ENCODE peak calls at places on chromosomes 3 and 15, in six cellular contexts. W, L, Z, X, K and O are unnamed samples.
A peak's percentile ranks its signal among the peaks of the same experiment; 100 is the strongest.

GRCh38 chr3:8110966-8111798 is 390.4 kb upstream of the LMCD1 start:
- DNase-seq in Z (peak; percentile 57), W (peak; percentile 72), L (peak; percentile 61), K (peak; percentile 79), X (no peak), O (no peak)

GRCh38 chr3:168998792-168999191 is 664.7 kb downstream of the MECOM start:
- DNase-seq in X (no peak), Z (no peak), L (no peak), K (no peak), W (no peak), O (no peak)

GRCh38 chr15:29364429-29365078 is 94.9 kb upstream of the NSMCE3 start:
- DNase-seq in W (peak; percentile 8), K (peak; percentile 49), Z (no peak), L (no peak), X (no peak), O (no peak)

GRCh38 chr15:60343221-60343970 is 54.4 kb downstream of the ANXA2 start:
- DNase-seq in Z (no peak), X (no peak), L (no peak), K (peak; percentile 7), W (peak; percentile 66), O (no peak)

GRCh38 chr3:139518296-139518695 is 21.2 kb downstream of the RBP1 start:
- DNase-seq in W (no peak), Z (no peak), X (no peak), L (no peak), K (no peak), O (no peak)

GRCh38 chr3:145191543-145191942 is 969.4 kb downstream of the PLOD2 start:
- DNase-seq in W (peak; percentile 15), X (no peak), Z (no peak), K (no peak), L (no peak), O (no peak)

GRCh38 chr3:98185180-98185579 is 18.7 kb downstream of the OR5H15 start:
- DNase-seq in X (no peak), L (no peak), Z (no peak), W (no peak), K (peak; percentile 30), O (no peak)

GRCh38 chr3:40476478-40477470 is at the start of gene ZNF619:
- DNase-seq in W (peak; percentile 71), K (peak; percentile 80), Z (peak; percentile 82), L (peak; percentile 82), X (peak; percentile 87), O (peak; percentile 90)

GRCh38 chr3:45640091-45640507 is 45.5 kb downstream of the LIMD1 start:
- DNase-seq in W (no peak), K (no peak), L (no peak), Z (no peak), X (no peak), O (no peak)

GRCh38 chr3:48065035-48065434 is 48.8 kb upstream of the MAP4 start:
- DNase-seq in X (no peak), K (no peak), L (no peak), Z (no peak), W (no peak), O (no peak)

GRCh38 chr15:67762610-67763368 is 62.5 kb upstream of the SKOR1 start:
- DNase-seq in K (peak; percentile 88), X (no peak), Z (no peak), L (no peak), W (no peak), O (no peak)

GRCh38 chr15:45087513-45087912 is 26.5 kb downstream of the DUOX2 start:
- DNase-seq in X (no peak), K (no peak), W (no peak), Z (no peak), L (no peak), O (no peak)

GRCh38 chr3:9732753-9733115 is 1.2 kb downstream of the BRPF1 start:
- DNase-seq in W (no peak), Z (no peak), L (no peak), K (no peak), X (no peak), O (no peak)

GRCh38 chr15:78130466-78131294 is 565 bp downstream of the CIB2 start:
- DNase-seq in W (no peak), L (no peak), Z (no peak), K (peak; percentile 67), X (peak; percentile 59), O (peak; percentile 80)

GRCh38 chr3:4425707-4426106 is 41.4 kb downstream of the SUMF1 start:
- DNase-seq in L (no peak), Z (no peak), K (peak; percentile 52), X (no peak), W (peak; percentile 54), O (no peak)

GRCh38 chr15:34759992-34760391 is 5.2 kb upstream of the GJD2 start:
- DNase-seq in L (no peak), W (no peak), Z (no peak), K (no peak), X (no peak), O (no peak)

GRCh38 chr3:53152316-53152715 is 8.7 kb upstream of the PRKCD start:
- DNase-seq in Z (no peak), X (peak; percentile 41), K (no peak), W (no peak), L (no peak), O (no peak)

GRCh38 chr15:98070132-98070531 is 109.6 kb downstream of the ARRDC4 start:
- DNase-seq in W (no peak), X (no peak), K (no peak), Z (no peak), L (no peak), O (no peak)

GRCh38 chr15:78749831-78750230 is 61.4 kb downstream of the ADAMTS7 start:
- DNase-seq in K (no peak), L (no peak), X (no peak), Z (no peak), W (no peak), O (peak; percentile 70)

GRCh38 chr3:54120657-54121403 is 1.5 kb upstream of the CACNA2D3 start:
- DNase-seq in K (peak; percentile 57), X (peak; percentile 47), L (no peak), Z (peak; percentile 27), W (peak; percentile 19), O (peak; percentile 89)

GRCh38 chr3:101689291-101689690 is 2.8 kb upstream of the RPL24 start:
- DNase-seq in X (no peak), W (no peak), K (no peak), L (no peak), Z (no peak), O (no peak)

DNA sequence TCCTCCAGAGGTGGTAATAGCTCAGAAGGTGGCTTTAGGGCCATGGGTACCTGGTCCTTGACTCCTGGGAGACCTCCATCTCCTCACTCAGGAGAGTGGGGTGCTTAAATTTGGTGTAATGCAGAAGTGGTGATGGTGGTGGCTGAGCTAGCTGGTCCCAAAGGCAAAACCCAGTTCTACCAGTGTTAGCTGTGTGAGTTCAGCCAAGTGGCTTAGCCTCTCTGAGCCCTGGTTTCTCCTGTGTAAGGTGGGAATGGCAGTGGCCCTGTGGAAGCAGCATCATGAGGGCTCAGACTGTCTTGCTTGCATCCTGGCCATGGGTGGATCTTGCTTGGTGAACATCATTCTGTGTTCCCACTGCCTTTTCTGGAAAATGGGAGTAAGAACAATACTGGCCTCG is 9.4 kb downstream of the SEMA3F start:
- DNase-seq in K (no peak), L (no peak), X (no peak), Z (no peak), W (no peak), O (no peak)
- H3K4me3 ChIP-seq in K (no peak overlapping the region), L (no peak overlapping the region), X (no peak overlapping the region), Z (no peak overlapping the region), W (peak overlapping the region; percentile 14), O (no peak overlapping the region)

GRCh38 chr3:61574854-61575253 is 13.5 kb downstream of the PTPRG start:
- DNase-seq in L (no peak), Z (no peak), K (no peak), W (peak; percentile 61), X (no peak), O (no peak)

GRCh38 chr3:61575893-61576292 is 14.5 kb downstream of the PTPRG start:
- DNase-seq in W (no peak), L (no peak), X (no peak), K (no peak), Z (no peak), O (no peak)

GRCh38 chr3:61572879-61573278 is 11.5 kb downstream of the PTPRG start:
- DNase-seq in X (no peak), L (no peak), Z (no peak), K (no peak), W (no peak), O (no peak)

GRCh38 chr3:61571516-61572336 is 10.4 kb downstream of the PTPRG start:
- DNase-seq in W (no peak), K (no peak), Z (no peak), L (no peak), X (no peak), O (no peak)

DNA sequence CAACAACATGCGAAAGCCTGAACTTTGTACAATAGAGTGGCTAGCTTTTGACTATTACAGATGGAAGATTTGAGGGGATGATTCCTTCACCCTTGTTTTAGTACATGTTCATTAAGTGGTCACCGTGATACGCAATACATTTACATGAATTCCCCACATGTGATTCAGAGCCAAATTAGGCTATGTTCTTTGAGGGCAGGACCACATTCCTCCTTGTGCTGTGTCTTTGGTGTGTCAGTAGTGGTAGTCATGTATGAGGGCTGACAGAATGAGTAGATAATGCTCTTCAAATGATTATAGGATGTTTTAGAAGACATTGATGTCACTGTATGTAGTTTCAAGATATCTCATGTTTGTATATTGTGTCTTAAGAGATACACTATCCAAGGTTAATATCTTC is 12.1 kb downstream of the PTPRG start:
- DNase-seq in W (no peak), X (no peak), Z (no peak), L (no peak), K (no peak), O (no peak)
- TF ChIP-seq CTCF in W (no peak), X (no peak), Z (no peak), L (no peak), K (no peak), O (no peak)

DNA sequence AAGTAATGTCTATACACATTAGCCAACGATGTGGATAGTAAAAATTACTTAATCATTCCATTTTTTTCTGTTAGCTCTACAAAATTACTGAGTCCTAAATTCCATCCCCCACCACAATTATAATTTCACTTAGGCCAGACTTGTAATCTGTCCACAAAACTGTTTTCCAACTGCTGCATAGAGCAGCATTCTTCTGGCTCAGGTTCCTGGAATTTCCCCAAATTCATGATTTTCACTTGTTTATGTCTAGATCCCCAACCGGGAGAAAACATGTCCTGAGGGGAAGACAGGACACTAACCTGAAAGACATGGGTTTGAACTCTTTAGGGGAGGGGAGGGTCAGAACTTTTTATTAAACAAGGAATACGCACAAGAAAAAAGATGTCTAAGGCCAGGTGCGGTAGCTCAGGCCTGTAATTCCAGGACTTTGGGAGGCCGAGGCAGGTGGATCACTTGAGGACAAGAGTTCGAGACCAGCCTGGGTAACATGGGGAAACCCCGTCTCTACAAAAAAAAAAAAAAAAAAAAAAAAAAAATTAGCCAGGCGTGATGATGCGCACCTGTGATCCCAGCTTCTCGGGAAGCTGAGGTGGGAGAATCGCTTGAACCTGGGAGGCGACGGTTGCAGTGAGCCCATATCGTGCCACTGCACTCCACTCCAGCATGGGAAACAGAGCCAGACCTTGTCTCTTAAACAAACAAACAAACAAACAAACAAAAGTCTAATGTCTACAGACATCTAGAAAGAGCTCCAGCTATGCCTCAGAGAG is 1.5 kb downstream of the ETFA start:
- DNase-seq in W (no peak), Z (no peak), K (no peak), L (no peak), X (no peak), O (no peak)
- H3K4me3 ChIP-seq in W (peak overlapping the region; percentile 91), Z (no peak overlapping the region), K (peak overlapping the region; percentile 73), L (peak overlapping the region; percentile 81), X (peak overlapping the region; percentile 73), O (no peak overlapping the region)

DNA sequence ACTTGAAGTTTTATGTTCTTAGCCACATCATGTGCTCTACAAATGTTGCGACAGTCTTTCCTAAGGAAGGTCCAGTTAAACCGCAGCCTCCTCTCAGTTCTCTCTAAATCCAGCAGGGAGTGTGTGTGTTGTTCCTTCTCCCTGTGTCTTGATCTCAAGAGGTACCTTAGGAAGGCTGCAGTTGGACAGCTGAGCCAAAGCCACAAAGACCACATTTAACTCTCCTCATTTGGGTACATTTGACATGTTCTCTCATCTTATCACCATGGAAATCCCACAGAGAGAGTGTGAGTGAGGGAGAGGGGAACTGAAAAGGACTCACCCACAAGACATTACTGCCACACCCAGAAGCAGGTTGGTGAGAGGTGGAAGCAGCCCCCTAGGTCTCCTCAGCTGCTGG is 79.5 kb downstream of the CD200R1L start:
- DNase-seq in Z (no peak), K (peak; percentile 50), W (no peak), X (no peak), L (no peak), O (no peak)
- TF ChIP-seq CTCF in Z (no peak), K (no peak), W (no peak), X (no peak), L (peak; percentile 12), O (no peak)